ENCODE peak calls at places on chromosomes 7 and 10, in ten cellular contexts. V is IMR-90, X is psoas muscle, I is mammary epithelial cell, S is heart left ventricle, O is prostate gland, Z is thoracic aorta, N is MM.1S, K is transverse colon, T is endothelial cell of umbilical vein. Q is an unnamed sample.

GRCh38 chr7:111869266-111869665 is 307.0 kb upstream of the IMMP2L start:
- DNase-seq in Z (no peak), O (no peak), T (no peak), S (no peak), K (no peak), X (no peak), I (no peak), N (no peak), V (no peak), Q (no peak)

GRCh38 chr7:17304926-17305325 is 6.5 kb downstream of the AHR start:
- DNase-seq in T (peak; percentile 94), Z (no peak), V (peak; percentile 88), X (no peak), S (no peak), K (no peak), I (peak; percentile 91), N (no peak), O (peak; percentile 52), Q (no peak)

GRCh38 chr10:53072144-53072543 is 299.6 kb upstream of the MBL2 start:
- DNase-seq in I (no peak), K (no peak), X (no peak), O (no peak), Z (no peak), T (no peak), N (no peak), S (no peak), V (no peak), Q (no peak)

GRCh38 chr7:84237533-84238173 is 43.1 kb upstream of the SEMA3A start:
- DNase-seq in V (peak; percentile 99), O (no peak), T (peak; percentile 81), X (no peak), K (no peak), N (no peak), Z (no peak), S (no peak), I (peak; percentile 97), Q (no peak)

GRCh38 chr10:22693371-22693784 is 21.0 kb downstream of the PIP4K2A start:
- DNase-seq in I (peak; percentile 53), T (no peak), K (no peak), S (no peak), N (no peak), V (peak; percentile 84), X (no peak), O (no peak), Z (no peak), Q (no peak)

GRCh38 chr7:50653116-50653854 is 88.1 kb upstream of the DDC start:
- DNase-seq in K (peak; percentile 35), X (peak; percentile 73), S (peak; percentile 73), T (no peak), Z (no peak), I (no peak), O (no peak), V (no peak), N (no peak), Q (no peak)

GRCh38 chr7:50792342-50793114 is 9.8 kb upstream of the GRB10 start:
- DNase-seq in X (peak; percentile 45), K (peak; percentile 18), O (no peak), Z (no peak), T (peak; percentile 40), I (no peak), S (peak; percentile 49), V (peak; percentile 58), N (no peak), Q (peak; percentile 46)

GRCh38 chr10:14500172-14500765 is 169.5 kb upstream of the FRMD4A start:
- DNase-seq in Z (no peak), I (no peak), S (no peak), O (no peak), T (no peak), V (no peak), K (peak; percentile 58), X (no peak), N (no peak), Q (no peak)

GRCh38 chr10:131998845-131999681 is 17.3 kb upstream of the BNIP3 start:
- DNase-seq in X (no peak), T (no peak), Z (no peak), K (no peak), S (no peak), I (no peak), N (no peak), V (no peak), O (no peak), Q (no peak)
- H3K27ac ChIP-seq in X (peak overlapping the region; percentile 83), T (no peak overlapping the region), Z (no peak overlapping the region), K (no peak overlapping the region), S (no peak overlapping the region), I (no peak overlapping the region), N (no peak overlapping the region), V (no peak overlapping the region), O (peak overlapping the region; percentile 93), Q (no peak overlapping the region)

GRCh38 chr7:158236400-158236799 is 351.2 kb downstream of the PTPRN2 start:
- DNase-seq in N (no peak), X (no peak), I (no peak), T (no peak), V (no peak), Z (no peak), S (no peak), O (no peak), K (no peak), Q (no peak)

GRCh38 chr7:158238616-158239289 is 348.9 kb downstream of the PTPRN2 start:
- DNase-seq in T (no peak), N (no peak), Z (no peak), X (no peak), K (no peak), I (no peak), O (no peak), V (no peak), S (no peak), Q (no peak)

GRCh38 chr7:158239290-158239981 is 348.2 kb downstream of the PTPRN2 start:
- DNase-seq in S (peak; percentile 66), N (no peak), K (peak; percentile 90), V (no peak), I (no peak), O (no peak), X (no peak), T (no peak), Z (no peak), Q (no peak)

GRCh38 chr7:158237672-158238335 is 349.8 kb downstream of the PTPRN2 start:
- DNase-seq in Z (no peak), X (no peak), K (no peak), O (no peak), S (peak; percentile 39), T (no peak), V (no peak), N (no peak), I (no peak), Q (no peak)

GRCh38 chr7:158235862-158236261 is 351.8 kb downstream of the PTPRN2 start:
- DNase-seq in V (no peak), Z (no peak), I (no peak), K (no peak), T (no peak), O (no peak), N (no peak), S (no peak), X (no peak), Q (no peak)
- H3K9me3 ChIP-seq in V (peaks cover 29% of the 10 kb centered on the region), Z (no peaks in the 10 kb centered on the region), I (peaks cover 35% of the 10 kb centered on the region), K (peaks cover under 1% of the 10 kb centered on the region), T (peaks cover 3% of the 10 kb centered on the region), O (no peaks in the 10 kb centered on the region), N (no peaks in the 10 kb centered on the region), S (no peaks in the 10 kb centered on the region), X (no peaks in the 10 kb centered on the region), Q (no peaks in the 10 kb centered on the region)

DNA sequence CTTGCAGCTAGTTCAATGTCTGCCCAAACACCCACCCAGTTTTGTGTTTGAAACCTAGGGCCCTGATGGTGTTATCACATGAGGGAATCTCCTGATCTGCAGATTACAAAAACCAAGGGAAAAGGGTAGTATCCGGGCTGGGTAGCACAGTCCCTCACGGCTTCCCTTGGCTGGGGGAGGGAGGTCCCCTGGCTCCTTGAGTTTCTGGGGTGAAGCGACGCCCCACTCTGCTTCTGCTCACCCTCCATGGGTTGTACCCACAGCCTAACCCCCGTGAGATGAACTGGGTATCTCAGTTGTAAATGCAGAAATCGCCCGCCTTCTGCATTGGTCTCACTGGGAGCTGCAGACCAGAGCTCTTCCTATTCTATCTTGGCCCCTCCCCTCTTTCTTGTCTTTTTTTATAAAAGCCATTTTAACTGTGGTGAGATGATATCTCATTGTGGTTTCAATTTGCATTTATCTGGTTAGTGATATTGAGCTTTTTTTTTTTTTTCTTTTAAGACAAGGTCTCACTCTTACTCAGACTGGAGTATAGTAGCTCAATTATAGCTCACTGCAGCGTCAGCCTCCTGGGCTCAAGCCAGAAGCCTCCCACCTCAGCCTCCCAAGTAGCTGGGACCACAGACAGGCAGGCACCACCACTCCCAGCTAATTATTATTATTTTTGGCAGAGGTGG is 87.8 kb downstream of the ABCC2 start:
- DNase-seq in O (no peak), V (no peak), N (no peak), T (no peak), S (no peak), X (no peak), K (no peak), I (no peak), Z (no peak), Q (no peak)
- TF ChIP-seq CTCF in O (no peak), V (no peak), N (no peak), T (no peak), S (no peak), X (no peak), K (no peak), I (no peak), Z (no peak), Q (no peak)

GRCh38 chr10:125056161-125057132 is 103.9 kb downstream of the CTBP2 start:
- DNase-seq in T (no peak), O (no peak), X (no peak), K (no peak), V (no peak), Z (no peak), S (no peak), N (no peak), I (no peak), Q (no peak)

GRCh38 chr10:125054664-125055273 is 105.6 kb downstream of the CTBP2 start:
- DNase-seq in N (no peak), I (no peak), Z (no peak), T (no peak), X (no peak), V (no peak), S (no peak), O (no peak), K (no peak), Q (no peak)

GRCh38 chr10:125060486-125060850 is 99.9 kb downstream of the CTBP2 start:
- DNase-seq in Z (no peak), X (no peak), S (no peak), V (peak; percentile 56), O (peak; percentile 33), I (peak; percentile 56), N (no peak), K (no peak), T (no peak), Q (no peak)

GRCh38 chr10:125060038-125060437 is 100.3 kb downstream of the CTBP2 start:
- DNase-seq in K (no peak), Z (no peak), N (no peak), V (peak; percentile 82), I (no peak), X (no peak), S (no peak), O (no peak), T (peak; percentile 67), Q (no peak)

DNA sequence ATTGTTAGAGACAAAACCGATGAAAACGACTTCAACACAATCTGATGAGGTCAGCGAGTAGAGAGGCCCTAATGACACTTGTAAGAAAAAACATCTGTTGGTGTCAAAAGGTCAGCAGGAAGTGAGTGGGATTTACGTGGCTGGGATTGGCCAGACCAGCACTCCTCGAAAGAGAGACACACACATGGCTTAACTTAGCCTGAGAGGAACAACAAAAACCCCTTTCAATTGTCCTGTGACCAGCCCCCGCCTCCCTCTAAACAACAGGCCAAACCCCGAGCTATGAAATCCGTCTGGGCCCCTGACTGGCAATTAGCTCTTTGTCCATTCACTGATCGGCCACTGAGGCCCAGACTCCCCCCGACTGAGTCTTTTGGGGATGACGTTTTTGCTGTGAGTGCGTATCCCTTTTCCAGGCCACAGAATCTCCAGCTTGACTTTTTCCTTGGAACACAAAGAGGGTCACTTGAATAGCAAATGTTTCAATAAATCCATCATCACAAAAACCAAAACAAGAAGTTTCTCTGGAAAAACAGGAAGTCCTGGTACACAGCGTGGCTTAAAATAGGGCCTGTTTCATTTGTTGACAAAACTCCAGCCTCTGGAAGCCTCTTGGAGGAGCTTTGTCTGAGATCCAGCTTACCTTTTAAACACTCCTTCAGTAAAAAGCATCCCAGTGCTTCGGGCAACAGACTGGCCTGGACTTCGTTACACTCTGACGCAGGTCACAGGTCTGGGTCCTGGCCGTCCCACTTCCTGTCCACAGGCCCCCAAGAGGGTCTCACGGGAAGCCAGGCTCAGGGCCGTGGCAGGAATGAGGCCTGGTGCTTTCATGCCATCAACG is 103.0 kb downstream of the CTBP2 start:
- DNase-seq in I (peak; percentile 56), X (peak; percentile 59), T (peak; percentile 99), V (peak; percentile 99), K (peak; percentile 60), N (peak; percentile 28), O (peak; percentile 67), Z (no peak), S (peak; percentile 70), Q (peak; percentile 40)
- H3K27ac ChIP-seq in I (no peak overlapping the region), X (peak overlapping the region; percentile 80), T (peak overlapping the region; percentile 95), V (peak overlapping the region; percentile 83), K (peak overlapping the region; percentile 84), N (no peak overlapping the region), O (peak overlapping the region; percentile 91), Z (peak overlapping the region; percentile 99), S (peak overlapping the region; percentile 82), Q (peak overlapping the region; percentile 59)

Q was measured in lung.